ENCODE peak calls at places on chromosomes 3 and 15, in four cellular contexts. One of them, this sample, is unnamed. For H3K4me1, the result is how much of the 10 kb centered on the place peaks cover.

GRCh38 chr3:128850544-128850943 is 28.9 kb upstream of the ACAD9 start:
- DNase-seq in colonic mucosa: no peak
- DNase-seq in tibial artery: no peak
- DNase-seq in mammary epithelial cell: no peak
- DNase-seq in this sample: no peak

GRCh38 chr3:18201315-18201714 is 223.8 kb downstream of the SATB1 start:
- DNase-seq in colonic mucosa: no peak
- DNase-seq in tibial artery: no peak
- DNase-seq in mammary epithelial cell: no peak
- DNase-seq in this sample: no peak

GRCh38 chr3:194043516-194043915 is 92.4 kb upstream of the HES1 start:
- DNase-seq in colonic mucosa: no peak
- DNase-seq in tibial artery: no peak
- DNase-seq in mammary epithelial cell: peak
- DNase-seq in this sample: no peak

GRCh38 chr3:197736010-197736490 is 654 bp downstream of the RUBCN start:
- DNase-seq in colonic mucosa: peak
- DNase-seq in tibial artery: no peak
- DNase-seq in mammary epithelial cell: peak
- DNase-seq in this sample: no peak

GRCh38 chr3:7709383-7710082 is 792.1 kb upstream of the LMCD1 start:
- DNase-seq in colonic mucosa: no peak
- DNase-seq in tibial artery: no peak
- DNase-seq in mammary epithelial cell: no peak
- DNase-seq in this sample: no peak

GRCh38 chr3:168847293-168847883 is 751.7 kb upstream of the GOLIM4 start:
- DNase-seq in colonic mucosa: no peak
- DNase-seq in tibial artery: no peak
- DNase-seq in mammary epithelial cell: peak
- DNase-seq in this sample: no peak

GRCh38 chr3:47406762-47407149 is 25.9 kb downstream of the PTPN23 start:
- DNase-seq in colonic mucosa: no peak
- DNase-seq in tibial artery: no peak
- DNase-seq in mammary epithelial cell: no peak
- DNase-seq in this sample: peak

GRCh38 chr3:100297784-100298183 is 36.8 kb upstream of the NIT2 start:
- DNase-seq in colonic mucosa: no peak
- DNase-seq in tibial artery: no peak
- DNase-seq in mammary epithelial cell: peak
- DNase-seq in this sample: no peak

GRCh38 chr3:123833398-123833785 is 50.7 kb downstream of the MYLK start:
- DNase-seq in colonic mucosa: no peak
- DNase-seq in tibial artery: no peak
- DNase-seq in mammary epithelial cell: no peak
- DNase-seq in this sample: no peak

GRCh38 chr3:182473191-182473710 is 320.1 kb upstream of the ATP11B start:
- DNase-seq in colonic mucosa: no peak
- DNase-seq in tibial artery: no peak
- DNase-seq in mammary epithelial cell: no peak
- DNase-seq in this sample: no peak

GRCh38 chr3:123739754-123740153 is 144.4 kb downstream of the MYLK start:
- DNase-seq in colonic mucosa: no peak
- DNase-seq in tibial artery: no peak
- DNase-seq in mammary epithelial cell: peak
- DNase-seq in this sample: no peak

GRCh38 chr3:197811343-197811742 is 20.3 kb downstream of the LRCH3 start:
- DNase-seq in colonic mucosa: no peak
- DNase-seq in tibial artery: no peak
- DNase-seq in mammary epithelial cell: peak
- DNase-seq in this sample: no peak

GRCh38 chr3:171462224-171462623 is 2.0 kb upstream of the TNIK start:
- DNase-seq in colonic mucosa: no peak
- DNase-seq in tibial artery: no peak
- DNase-seq in mammary epithelial cell: no peak
- DNase-seq in this sample: no peak

GRCh38 chr3:154684440-154684839 is 254.4 kb upstream of the GPR149 start:
- DNase-seq in colonic mucosa: no peak
- DNase-seq in tibial artery: no peak
- DNase-seq in mammary epithelial cell: no peak
- DNase-seq in this sample: no peak

GRCh38 chr15:76330281-76330680 is 6.3 kb upstream of the ISL2 start:
- DNase-seq in colonic mucosa: peak
- DNase-seq in tibial artery: no peak
- DNase-seq in mammary epithelial cell: peak
- DNase-seq in this sample: no peak

GRCh38 chr15:51342249-51342999 is 969 bp downstream of the GLDN start:
- DNase-seq in colonic mucosa: peak
- DNase-seq in tibial artery: no peak
- DNase-seq in mammary epithelial cell: no peak
- DNase-seq in this sample: no peak

GRCh38 chr3:107394502-107394901 is 17.3 kb downstream of the CCDC54 start:
- DNase-seq in colonic mucosa: no peak
- DNase-seq in tibial artery: no peak
- DNase-seq in mammary epithelial cell: peak
- DNase-seq in this sample: no peak

GRCh38 chr15:83372434-83372873 is 74.7 kb upstream of the SH3GL3 start:
- DNase-seq in colonic mucosa: no peak
- DNase-seq in tibial artery: no peak
- DNase-seq in mammary epithelial cell: peak
- DNase-seq in this sample: peak

GRCh38 chr3:80023010-80023409 is 255.2 kb upstream of the ROBO1 start:
- DNase-seq in colonic mucosa: no peak
- DNase-seq in tibial artery: no peak
- DNase-seq in mammary epithelial cell: no peak
- DNase-seq in this sample: no peak

GRCh38 chr15:68230157-68231100 is 901 bp upstream of the CLN6 start:
- DNase-seq in colonic mucosa: no peak
- DNase-seq in tibial artery: peak
- DNase-seq in mammary epithelial cell: no peak
- DNase-seq in this sample: no peak

GRCh38 chr3:14371573-14372474 is 30.6 kb upstream of the SLC6A6 start:
- DNase-seq in colonic mucosa: peak
- DNase-seq in tibial artery: peak
- DNase-seq in mammary epithelial cell: peak
- DNase-seq in this sample: no peak

GRCh38 chr3:14368885-14369284 is 33.5 kb upstream of the SLC6A6 start:
- DNase-seq in colonic mucosa: no peak
- DNase-seq in tibial artery: no peak
- DNase-seq in mammary epithelial cell: no peak
- DNase-seq in this sample: no peak

GRCh38 chr3:14368146-14368545 is 34.3 kb upstream of the SLC6A6 start:
- DNase-seq in colonic mucosa: no peak
- DNase-seq in tibial artery: no peak
- DNase-seq in mammary epithelial cell: no peak
- DNase-seq in this sample: no peak

GRCh38 chr3:14370719-14371572 is 31.5 kb upstream of the SLC6A6 start:
- DNase-seq in colonic mucosa: no peak
- DNase-seq in tibial artery: no peak
- DNase-seq in mammary epithelial cell: peak
- DNase-seq in this sample: no peak

GRCh38 chr3:14369675-14370669 is 32.4 kb upstream of the SLC6A6 start:
- DNase-seq in colonic mucosa: peak
- DNase-seq in tibial artery: no peak
- DNase-seq in mammary epithelial cell: peak
- DNase-seq in this sample: no peak
- TF ChIP-seq CTCF in colonic mucosa: peak
- TF ChIP-seq CTCF in tibial artery: no peak
- TF ChIP-seq CTCF in mammary epithelial cell: no peak
- TF ChIP-seq CTCF in this sample: no peak

GRCh38 chr15:84734794-84735479 is 13.5 kb upstream of the ZNF592 start:
- DNase-seq in colonic mucosa: peak
- DNase-seq in tibial artery: peak
- DNase-seq in mammary epithelial cell: peak
- DNase-seq in this sample: peak
- H3K4me3 ChIP-seq in colonic mucosa: peak
- H3K4me3 ChIP-seq in tibial artery: no peak
- H3K4me3 ChIP-seq in mammary epithelial cell: peak
- H3K4me3 ChIP-seq in this sample: no peak

GRCh38 chr3:179734497-179735281 is 81.8 kb downstream of the USP13 start:
- DNase-seq in colonic mucosa: no peak
- DNase-seq in tibial artery: no peak
- DNase-seq in mammary epithelial cell: no peak
- DNase-seq in this sample: no peak
- H3K4me1 ChIP-seq in colonic mucosa: under half
- H3K4me1 ChIP-seq in tibial artery: under half
- H3K4me1 ChIP-seq in mammary epithelial cell: under half
- H3K4me1 ChIP-seq in this sample: under half

DNA sequence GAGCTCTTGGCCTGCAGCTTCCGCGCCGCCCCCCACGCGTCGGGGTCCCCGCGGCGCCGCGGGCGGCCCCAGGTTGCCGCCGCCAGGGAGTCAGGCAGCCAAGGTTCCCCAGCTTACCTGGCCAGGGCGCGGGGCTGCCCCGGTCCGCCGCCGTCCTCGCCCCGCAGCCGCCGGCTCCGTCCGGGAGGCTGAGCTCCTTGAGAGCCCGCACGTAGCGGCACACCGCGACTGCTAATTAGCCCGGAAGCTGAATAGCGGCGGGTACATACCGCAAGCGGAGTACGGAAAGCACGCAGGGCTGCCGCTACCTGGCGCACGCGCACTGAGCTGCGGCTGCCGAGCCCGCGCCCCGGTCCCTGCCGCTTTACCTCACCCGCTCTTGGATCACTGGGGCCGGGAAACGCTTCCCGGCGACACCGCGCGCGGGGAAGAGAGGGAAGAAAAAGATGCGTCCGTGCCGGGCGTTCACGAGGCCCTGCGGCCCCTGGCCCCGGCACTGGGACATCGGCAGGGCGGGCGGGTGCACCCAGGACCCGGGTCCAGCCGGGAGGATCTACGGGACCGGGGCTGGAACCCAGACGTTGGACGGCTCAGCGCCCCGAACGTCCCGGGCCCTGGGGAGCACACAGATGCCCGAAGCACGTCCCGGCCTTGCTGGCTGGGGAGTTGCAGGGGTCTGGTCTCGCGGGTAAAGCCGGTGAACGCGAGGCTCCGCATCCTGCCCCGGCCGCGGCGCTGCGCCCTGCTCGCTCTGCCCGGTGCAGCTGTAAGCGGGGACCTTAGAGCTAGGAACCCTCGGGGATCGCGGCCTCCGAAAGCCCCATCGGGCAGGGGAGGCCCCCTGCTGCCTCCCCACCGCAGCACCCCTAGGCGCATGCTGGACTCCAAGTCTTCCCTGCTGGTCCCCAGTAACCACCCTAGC is at the start of gene GOLGA8B:
- DNase-seq in colonic mucosa: peak
- DNase-seq in tibial artery: no peak
- DNase-seq in mammary epithelial cell: peak
- DNase-seq in this sample: peak
- TF ChIP-seq CTCF in colonic mucosa: no peak
- TF ChIP-seq CTCF in tibial artery: no peak
- TF ChIP-seq CTCF in mammary epithelial cell: no peak
- TF ChIP-seq CTCF in this sample: no peak

DNA sequence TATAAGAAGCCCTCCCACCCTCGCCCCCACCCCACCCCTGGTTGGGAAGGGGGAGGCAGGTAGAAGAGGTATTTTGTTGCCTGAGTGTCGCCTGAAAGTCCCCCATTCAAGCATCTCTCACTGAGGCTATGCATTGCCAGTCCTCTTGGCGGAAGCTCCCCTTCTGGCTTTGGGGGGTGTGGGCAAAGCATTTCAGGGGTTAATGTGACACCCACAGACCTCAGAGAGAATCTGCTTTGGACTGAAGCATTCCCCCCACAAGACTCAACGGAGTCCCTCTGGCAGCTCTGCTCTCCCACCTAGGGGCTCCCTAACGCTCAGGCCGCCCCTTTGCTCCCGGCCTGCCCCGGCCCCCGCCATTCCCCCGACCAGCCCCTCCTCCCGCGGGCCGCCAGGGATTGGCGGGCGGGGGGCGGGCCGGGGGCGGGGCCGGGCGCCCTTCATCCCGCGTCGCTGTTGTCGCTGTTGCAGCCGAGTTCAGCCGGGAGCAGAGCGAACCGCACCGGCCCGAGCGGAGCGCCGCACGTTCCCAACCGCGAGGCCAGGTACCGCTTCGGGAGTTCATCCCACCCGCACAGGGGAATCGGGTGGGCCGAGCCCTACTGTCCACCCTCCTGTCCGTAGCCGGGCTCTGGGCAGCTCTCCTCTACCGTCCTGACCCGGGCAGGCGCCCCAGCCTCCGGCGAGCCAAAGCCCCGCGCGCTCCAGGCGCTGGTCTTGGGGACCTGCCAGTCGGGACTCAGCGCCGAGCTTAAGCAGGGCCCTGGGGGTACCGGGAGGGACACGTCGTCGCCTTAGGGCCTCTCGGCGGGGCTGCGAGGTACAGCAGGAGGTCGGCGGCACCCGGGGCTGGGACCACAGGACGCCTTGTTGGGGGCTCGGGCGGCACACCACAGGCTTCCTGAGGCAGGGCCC is at the start of gene SLC38A3:
- DNase-seq in colonic mucosa: no peak
- DNase-seq in tibial artery: no peak
- DNase-seq in mammary epithelial cell: no peak
- DNase-seq in this sample: no peak
- H3K4me3 ChIP-seq in colonic mucosa: peak
- H3K4me3 ChIP-seq in tibial artery: peak
- H3K4me3 ChIP-seq in mammary epithelial cell: no peak
- H3K4me3 ChIP-seq in this sample: peak

DNA sequence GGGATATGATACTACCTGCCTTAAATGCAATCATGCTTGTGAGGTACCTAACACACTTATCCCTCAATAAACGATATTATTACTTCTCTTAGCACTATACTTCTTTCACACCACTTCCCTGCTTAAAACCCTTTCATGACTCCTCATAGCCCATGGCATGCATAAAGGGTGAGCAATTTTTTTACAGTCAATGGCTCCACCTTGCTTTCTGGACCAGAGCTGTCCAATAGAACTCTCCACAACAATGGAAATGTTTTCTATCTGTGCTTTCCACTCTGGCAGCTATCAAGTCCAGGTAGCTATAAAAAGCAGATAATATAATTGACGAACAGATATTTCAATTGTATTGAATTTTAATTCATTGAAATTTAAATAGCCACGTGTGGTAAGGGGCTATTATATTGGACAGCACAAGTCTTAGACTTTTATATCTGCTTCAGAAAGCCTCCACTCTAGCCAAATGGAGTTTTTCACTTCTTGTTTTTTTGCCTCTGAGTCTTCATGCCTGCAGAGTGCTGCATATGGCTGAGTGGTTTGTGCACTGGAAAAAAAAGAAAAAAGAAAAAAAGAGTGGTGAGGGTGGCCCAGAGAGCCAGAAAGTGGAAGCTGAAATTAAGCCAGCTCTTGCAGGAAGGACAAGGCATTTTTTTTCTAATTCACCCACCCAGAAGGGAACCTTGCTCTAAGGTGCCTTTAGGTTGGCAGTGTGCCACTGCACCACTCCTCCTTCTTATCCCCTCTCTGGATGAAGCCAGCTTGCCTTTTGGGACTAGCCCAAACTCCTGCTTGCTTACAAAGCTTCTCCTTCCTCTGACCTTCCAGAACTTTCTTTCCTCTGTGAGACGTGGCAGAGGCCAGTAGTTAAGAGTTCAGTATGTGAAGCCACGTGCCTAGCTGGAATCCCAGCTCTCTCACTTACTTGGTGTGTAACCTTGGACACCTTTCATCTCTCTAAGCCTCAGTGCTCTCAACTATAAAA is 239.0 kb upstream of the LRTM1 start:
- DNase-seq in colonic mucosa: no peak
- DNase-seq in tibial artery: no peak
- DNase-seq in mammary epithelial cell: no peak
- DNase-seq in this sample: no peak
- H3K4me1 ChIP-seq in colonic mucosa: under half
- H3K4me1 ChIP-seq in tibial artery: under half
- H3K4me1 ChIP-seq in mammary epithelial cell: under half
- H3K4me1 ChIP-seq in this sample: under half